ENCODE peak calls at places on chromosomes 6 and 20, in eight cellular contexts. D, F, B, J, U, A, S and G are unnamed samples.

GRCh38 chr6:140669321-140669720 is 1294.9 kb upstream of the CITED2 start:
- DNase-seq in D (no peak), F (no peak), B (no peak), J (no peak), U (no peak), A (no peak), S (no peak), G (no peak)

GRCh38 chr6:46376562-46376969 is 114.7 kb downstream of the RCAN2 start:
- DNase-seq in D (no peak), F (no peak), B (no peak), J (no peak), U (no peak), A (no peak), S (no peak), G (no peak)

GRCh38 chr6:22147983-22148797 is 148.6 kb downstream of the PRL start:
- DNase-seq in D (no peak), F (no peak), B (no peak), J (no peak), U (peak), A (peak), S (no peak), G (peak)

GRCh38 chr6:16688984-16689636 is 72.2 kb downstream of the ATXN1 start:
- DNase-seq in D (no peak), F (no peak), B (no peak), J (no peak), U (no peak), A (no peak), S (no peak), G (no peak)

GRCh38 chr6:125858427-125859320 is 67.9 kb downstream of the NCOA7 start:
- DNase-seq in D (peak), F (no peak), B (peak), J (peak), U (peak), A (peak), S (no peak), G (peak)

GRCh38 chr6:15296735-15297134 is 50.9 kb downstream of the JARID2 start:
- DNase-seq in D (no peak), F (no peak), B (no peak), J (no peak), U (no peak), A (no peak), S (no peak), G (no peak)

GRCh38 chr6:33856655-33857054 is 52.9 kb upstream of the MLN start:
- DNase-seq in D (no peak), F (no peak), B (no peak), J (no peak), U (no peak), A (no peak), S (no peak), G (no peak)

GRCh38 chr6:23140879-23141278 is 571.5 kb downstream of the HDGFL1 start:
- DNase-seq in D (no peak), F (no peak), B (no peak), J (no peak), U (no peak), A (no peak), S (no peak), G (no peak)

GRCh38 chr6:136532030-136532429 is 18.2 kb downstream of the MAP7 start:
- DNase-seq in D (no peak), F (no peak), B (no peak), J (no peak), U (no peak), A (no peak), S (no peak), G (no peak)

GRCh38 chr6:12356983-12357972 is 67.1 kb downstream of the EDN1 start:
- DNase-seq in D (no peak), F (no peak), B (no peak), J (no peak), U (no peak), A (no peak), S (no peak), G (no peak)

GRCh38 chr6:9745966-9746365 is 668.9 kb downstream of the TFAP2A start:
- DNase-seq in D (no peak), F (no peak), B (no peak), J (no peak), U (no peak), A (no peak), S (no peak), G (no peak)

GRCh38 chr6:7821426-7821825 is 89.2 kb downstream of the TXNDC5 start:
- DNase-seq in D (no peak), F (no peak), B (no peak), J (no peak), U (no peak), A (peak), S (no peak), G (no peak)

GRCh38 chr6:32838114-32838958 is at the start of gene TAP2:
- DNase-seq in D (peak), F (peak), B (peak), J (peak), U (peak), A (peak), S (peak), G (peak)
- TF ChIP-seq POLR2A in D (peak), F (no peak), B (peak), J (peak), U (no peak), A (peak), S (peak), G (no peak)

DNA sequence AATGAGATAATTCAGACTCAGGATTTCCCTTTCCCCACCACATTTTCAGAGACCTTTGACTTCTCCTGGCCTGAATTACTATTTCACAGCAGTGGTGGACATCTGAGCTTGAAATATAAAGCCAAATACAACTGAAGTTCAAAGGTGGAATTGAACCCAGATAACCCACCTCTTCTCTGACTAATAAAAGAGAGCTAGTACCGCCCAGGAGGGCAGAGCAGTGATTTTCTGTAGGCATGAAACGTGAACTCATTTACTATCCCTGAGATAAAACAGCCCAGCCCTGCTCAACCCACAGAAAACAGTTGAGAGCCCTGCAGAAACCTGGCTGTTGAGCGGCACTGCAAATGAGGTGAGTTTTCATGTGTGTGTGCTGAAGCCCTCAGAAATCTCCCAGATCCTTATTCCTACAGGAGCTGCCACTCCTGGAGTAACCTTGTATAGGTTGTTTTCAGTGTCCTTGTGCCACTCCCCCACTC is 99.3 kb downstream of the NOL4L start:
- DNase-seq in D (no peak), F (no peak), B (no peak), J (no peak), U (no peak), A (no peak), S (no peak), G (no peak)
- TF ChIP-seq POLR2A in D (no peak), F (no peak), B (no peak), J (no peak), U (no peak), A (no peak), S (no peak), G (no peak)

GRCh38 chr6:30598912-30599624 is 18.0 kb downstream of the PPP1R10 start:
- DNase-seq in D (no peak), F (no peak), B (no peak), J (no peak), U (no peak), A (no peak), S (no peak), G (no peak)
- TF ChIP-seq POLR2A in D (no peak), F (no peak), B (no peak), J (no peak), U (no peak), A (peak), S (no peak), G (no peak)

GRCh38 chr6:36442671-36443497 is at the start of the genes KCTD20 and PXT1:
- DNase-seq in D (peak), F (peak), B (peak), J (peak), U (peak), A (peak), S (peak), G (peak)

GRCh38 chr6:36445651-36446050 is 2.9 kb downstream of the KCTD20 start:
- DNase-seq in D (no peak), F (no peak), B (no peak), J (no peak), U (no peak), A (no peak), S (no peak), G (no peak)

GRCh38 chr6:36443498-36443844 is 671 bp downstream of the KCTD20 start:
- DNase-seq in D (no peak), F (no peak), B (no peak), J (no peak), U (no peak), A (no peak), S (no peak), G (no peak)

GRCh38 chr6:36443951-36444428 is 1.2 kb downstream of the KCTD20 start:
- DNase-seq in D (no peak), F (no peak), B (peak), J (no peak), U (no peak), A (no peak), S (no peak), G (no peak)

DNA sequence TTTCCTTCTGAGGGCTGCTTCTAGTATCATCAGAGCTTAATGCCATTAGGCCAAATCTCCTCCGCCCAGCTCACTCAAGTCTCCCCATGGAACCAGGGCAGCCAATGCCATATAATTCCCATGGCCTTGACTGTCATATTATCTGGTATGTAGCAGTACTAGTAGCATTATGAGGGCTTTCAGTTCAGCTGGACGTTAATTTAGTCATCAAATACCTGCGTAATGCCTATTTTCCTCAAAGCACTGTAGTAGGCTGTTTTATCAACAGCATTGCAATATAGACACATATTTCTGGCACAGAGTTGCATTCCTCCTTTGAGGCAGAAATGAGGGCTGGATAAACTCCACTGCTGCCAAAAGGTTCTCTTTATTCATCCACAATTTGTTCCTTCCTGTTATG is 1.7 kb downstream of the KCTD20 start:
- DNase-seq in D (no peak), F (no peak), B (no peak), J (no peak), U (no peak), A (no peak), S (no peak), G (no peak)
- TF ChIP-seq POLR2A in D (no peak), F (no peak), B (no peak), J (no peak), U (no peak), A (no peak), S (no peak), G (no peak)